ENCODE peak calls at places on chromosome 7, in seven cellular contexts. One of them, this sample, is unnamed.

GRCh38 chr7:98211676-98212531 is 665 bp downstream of the BHLHA15 start:
- DNase-seq in GM12891: no peak
- DNase-seq in activated CD8-positive, alpha-beta memory T cell treated with anti-CD3 and anti-CD28 coated beads for 1 hour: no peak
- DNase-seq in MCF 10A: no peak
- DNase-seq in pancreas: peak
- DNase-seq in stimulated activated CD8-positive, alpha-beta memory T cell treated with anti-CD3 and anti-CD28 coated beads, Interleukin-12 subunit alpha, Interleukin-12 subunit beta, amount 100 ng/mL, for 1 hour: no peak
- DNase-seq in kidney glomerular epithelial cell: no peak
- DNase-seq in this sample: peak

GRCh38 chr7:74505426-74506328 is 52.0 kb downstream of the GTF2IRD1 start:
- DNase-seq in GM12891: no peak
- DNase-seq in activated CD8-positive, alpha-beta memory T cell treated with anti-CD3 and anti-CD28 coated beads for 1 hour: no peak
- DNase-seq in MCF 10A: no peak
- DNase-seq in pancreas: no peak
- DNase-seq in stimulated activated CD8-positive, alpha-beta memory T cell treated with anti-CD3 and anti-CD28 coated beads, Interleukin-12 subunit alpha, Interleukin-12 subunit beta, amount 100 ng/mL, for 1 hour: no peak
- DNase-seq in kidney glomerular epithelial cell: no peak
- DNase-seq in this sample: no peak

GRCh38 chr7:100162874-100163533 is 4.5 kb upstream of the TRAPPC14 start:
- DNase-seq in GM12891: no peak
- DNase-seq in activated CD8-positive, alpha-beta memory T cell treated with anti-CD3 and anti-CD28 coated beads for 1 hour: no peak
- DNase-seq in MCF 10A: peak
- DNase-seq in pancreas: no peak
- DNase-seq in stimulated activated CD8-positive, alpha-beta memory T cell treated with anti-CD3 and anti-CD28 coated beads, Interleukin-12 subunit alpha, Interleukin-12 subunit beta, amount 100 ng/mL, for 1 hour: no peak
- DNase-seq in kidney glomerular epithelial cell: no peak
- DNase-seq in this sample: no peak

GRCh38 chr7:91876391-91877133 is 3.9 kb downstream of the MTERF1 start:
- DNase-seq in GM12891: no peak
- DNase-seq in activated CD8-positive, alpha-beta memory T cell treated with anti-CD3 and anti-CD28 coated beads for 1 hour: no peak
- DNase-seq in MCF 10A: peak
- DNase-seq in pancreas: no peak
- DNase-seq in stimulated activated CD8-positive, alpha-beta memory T cell treated with anti-CD3 and anti-CD28 coated beads, Interleukin-12 subunit alpha, Interleukin-12 subunit beta, amount 100 ng/mL, for 1 hour: no peak
- DNase-seq in kidney glomerular epithelial cell: no peak
- DNase-seq in this sample: no peak

GRCh38 chr7:132564090-132564489 is 12.2 kb downstream of the PLXNA4 start:
- DNase-seq in GM12891: no peak
- DNase-seq in activated CD8-positive, alpha-beta memory T cell treated with anti-CD3 and anti-CD28 coated beads for 1 hour: no peak
- DNase-seq in MCF 10A: peak
- DNase-seq in pancreas: no peak
- DNase-seq in stimulated activated CD8-positive, alpha-beta memory T cell treated with anti-CD3 and anti-CD28 coated beads, Interleukin-12 subunit alpha, Interleukin-12 subunit beta, amount 100 ng/mL, for 1 hour: no peak
- DNase-seq in kidney glomerular epithelial cell: no peak
- DNase-seq in this sample: no peak

GRCh38 chr7:10973942-10974716 is 457 bp downstream of the PHF14 start:
- DNase-seq in GM12891: no peak
- DNase-seq in activated CD8-positive, alpha-beta memory T cell treated with anti-CD3 and anti-CD28 coated beads for 1 hour: no peak
- DNase-seq in MCF 10A: peak
- DNase-seq in pancreas: peak
- DNase-seq in stimulated activated CD8-positive, alpha-beta memory T cell treated with anti-CD3 and anti-CD28 coated beads, Interleukin-12 subunit alpha, Interleukin-12 subunit beta, amount 100 ng/mL, for 1 hour: no peak
- DNase-seq in kidney glomerular epithelial cell: peak
- DNase-seq in this sample: peak

GRCh38 chr7:91533996-91534395 is 269.8 kb downstream of the FZD1 start:
- DNase-seq in GM12891: no peak
- DNase-seq in activated CD8-positive, alpha-beta memory T cell treated with anti-CD3 and anti-CD28 coated beads for 1 hour: no peak
- DNase-seq in MCF 10A: no peak
- DNase-seq in pancreas: no peak
- DNase-seq in stimulated activated CD8-positive, alpha-beta memory T cell treated with anti-CD3 and anti-CD28 coated beads, Interleukin-12 subunit alpha, Interleukin-12 subunit beta, amount 100 ng/mL, for 1 hour: no peak
- DNase-seq in kidney glomerular epithelial cell: no peak
- DNase-seq in this sample: no peak

GRCh38 chr7:112572669-112573301 is 92.0 kb downstream of the LSMEM1 start:
- DNase-seq in GM12891: no peak
- DNase-seq in activated CD8-positive, alpha-beta memory T cell treated with anti-CD3 and anti-CD28 coated beads for 1 hour: no peak
- DNase-seq in MCF 10A: peak
- DNase-seq in pancreas: no peak
- DNase-seq in stimulated activated CD8-positive, alpha-beta memory T cell treated with anti-CD3 and anti-CD28 coated beads, Interleukin-12 subunit alpha, Interleukin-12 subunit beta, amount 100 ng/mL, for 1 hour: no peak
- DNase-seq in kidney glomerular epithelial cell: peak
- DNase-seq in this sample: no peak

This sample was measured in gastrocnemius medialis.